ENCODE peak calls at places on chromosomes 3 and 15, in eight cellular contexts. P is AG10803, W is GM12865, J is Panc1, M is astrocyte, U is body of pancreas, K is astrocyte of the cerebellum, X is HFF-Myc. E is an unnamed sample.

GRCh38 chr3:45054196-45054857 is 28.2 kb downstream of the CLEC3B start:
- DNase-seq in W (no peak), K (peak), U (no peak), P (peak), M (peak), X (peak), J (no peak), E (peak)

GRCh38 chr3:88101142-88101541 is 42.1 kb downstream of the ZNF654 start:
- DNase-seq in X (no peak), J (no peak), K (no peak), U (no peak), P (no peak), M (no peak), W (no peak), E (no peak)

GRCh38 chr15:91521996-91522395 is 331.5 kb upstream of the SLCO3A1 start:
- DNase-seq in X (no peak), J (no peak), P (peak), K (peak), M (peak), U (no peak), W (no peak), E (no peak)

GRCh38 chr3:126507886-126508285 is 9.7 kb downstream of the UROC1 start:
- DNase-seq in X (no peak), P (no peak), J (no peak), W (no peak), M (no peak), U (no peak), K (no peak), E (no peak)

GRCh38 chr15:65028338-65028737 is 1.1 kb downstream of the MTFMT start:
- DNase-seq in X (no peak), P (no peak), K (no peak), M (no peak), W (no peak), U (no peak), J (no peak), E (peak)

GRCh38 chr3:152688313-152688712 is 146.6 kb upstream of the P2RY1 start:
- DNase-seq in J (no peak), W (no peak), P (no peak), U (no peak), M (no peak), K (no peak), X (no peak), E (no peak)

GRCh38 chr15:90598053-90598577 is 68.4 kb downstream of the CRTC3 start:
- DNase-seq in U (peak), W (peak), K (no peak), M (no peak), P (peak), X (no peak), J (no peak), E (peak)

GRCh38 chr3:133988631-133989161 is 41.0 kb downstream of the SLCO2A1 start:
- DNase-seq in K (no peak), W (no peak), M (no peak), P (no peak), J (no peak), X (no peak), U (no peak), E (no peak)

GRCh38 chr3:127747751-127748521 is 74.4 kb downstream of the MGLL start:
- DNase-seq in K (no peak), X (peak), U (peak), M (peak), J (no peak), P (peak), W (no peak), E (no peak)

GRCh38 chr15:45385568-45385967 is 7.2 kb upstream of the GATM start:
- DNase-seq in M (no peak), U (no peak), W (no peak), P (no peak), X (no peak), K (no peak), J (no peak), E (no peak)

GRCh38 chr3:197352382-197352781 is 54.0 kb upstream of the DLG1 start:
- DNase-seq in U (peak), M (peak), J (no peak), P (peak), W (no peak), K (no peak), X (peak), E (no peak)

GRCh38 chr3:117105650-117106049 is 396.1 kb downstream of the TUSC7 start:
- DNase-seq in J (no peak), P (peak), U (no peak), K (peak), W (no peak), M (peak), X (peak), E (no peak)

GRCh38 chr3:110625126-110625798 is 446.4 kb upstream of the NECTIN3 start:
- DNase-seq in U (peak), X (no peak), K (no peak), M (no peak), J (no peak), P (no peak), W (no peak), E (no peak)

GRCh38 chr15:31034152-31034551 is 42.7 kb upstream of the MTMR10 start:
- DNase-seq in K (no peak), M (no peak), X (no peak), U (no peak), W (no peak), J (no peak), P (peak), E (no peak)

GRCh38 chr3:13839253-13839652 is 40.6 kb downstream of the WNT7A start:
- DNase-seq in W (no peak), J (no peak), X (no peak), P (no peak), U (no peak), M (no peak), K (no peak), E (no peak)

GRCh38 chr15:88652456-88653199 is 13.8 kb downstream of the ISG20 start:
- DNase-seq in W (peak), J (no peak), X (no peak), P (no peak), U (no peak), K (no peak), M (no peak), E (no peak)

GRCh38 chr15:40879609-40880008 is 5.6 kb upstream of the RHOV start:
- DNase-seq in K (no peak), W (peak), M (no peak), P (no peak), J (no peak), X (no peak), U (no peak), E (peak)

GRCh38 chr3:64728994-64729393 is 41.2 kb upstream of the ADAMTS9 start:
- DNase-seq in J (no peak), X (no peak), P (no peak), K (no peak), W (no peak), M (no peak), U (no peak), E (no peak)

GRCh38 chr3:12557472-12558105 is 702 bp downstream of the MKRN2 start:
- DNase-seq in W (peak), P (peak), K (no peak), M (peak), X (no peak), J (no peak), U (no peak), E (no peak)

GRCh38 chr3:87901141-87901540 is 157.7 kb downstream of the CGGBP1 start:
- DNase-seq in J (no peak), W (no peak), P (no peak), U (no peak), K (no peak), M (no peak), X (no peak), E (no peak)

GRCh38 chr3:44045476-44046275 is 196.0 kb upstream of the TOPAZ1 start:
- DNase-seq in J (no peak), M (peak), P (no peak), X (peak), U (peak), K (no peak), W (peak), E (peak)

GRCh38 chr3:52232279-52233107 is 6.5 kb downstream of the TWF2 start:
- DNase-seq in W (no peak), K (no peak), P (no peak), U (no peak), J (no peak), X (no peak), M (no peak), E (peak)

GRCh38 chr3:147384210-147385058 is 21.9 kb downstream of the ZIC4 start:
- DNase-seq in M (no peak), K (no peak), J (no peak), U (no peak), P (no peak), X (no peak), W (no peak), E (peak)

GRCh38 chr3:114707225-114707860 is 413.5 kb downstream of the TIGIT start:
- DNase-seq in U (no peak), J (no peak), M (no peak), K (no peak), P (no peak), W (no peak), X (no peak), E (no peak)

GRCh38 chr3:151609491-151609890 is 124.2 kb upstream of the AADACL2 start:
- DNase-seq in M (no peak), J (no peak), K (no peak), W (no peak), P (no peak), U (no peak), X (no peak), E (no peak)

GRCh38 chr3:125057186-125057850 is 1.5 kb upstream of the HEG1 start:
- DNase-seq in P (peak), X (no peak), M (peak), K (no peak), W (no peak), J (no peak), U (no peak), E (no peak)

GRCh38 chr3:37141676-37142075 is 32.7 kb downstream of the LRRFIP2 start:
- DNase-seq in P (no peak), W (no peak), U (no peak), X (no peak), K (no peak), M (no peak), J (no peak), E (no peak)

GRCh38 chr15:63277044-63277892 is at the start of gene APH1B:
- DNase-seq in X (no peak), K (peak), M (peak), U (peak), W (peak), P (peak), J (no peak), E (peak)

GRCh38 chr3:168030488-168031054 is 65.2 kb downstream of the GOLIM4 start:
- DNase-seq in M (no peak), X (no peak), P (no peak), U (no peak), K (no peak), J (no peak), W (no peak), E (no peak)

GRCh38 chr15:80093854-80094418 is 34.5 kb downstream of the ZFAND6 start:
- DNase-seq in J (no peak), X (no peak), P (no peak), W (no peak), U (peak), K (no peak), M (peak), E (peak)

GRCh38 chr3:188431040-188431439 is 277.1 kb downstream of the LPP start:
- DNase-seq in K (no peak), J (no peak), P (no peak), U (no peak), X (no peak), W (no peak), M (no peak), E (no peak)
- TF ChIP-seq CTCF in K (no peak), J (no peak), P (no peak), U (no peak), X (no peak), W (no peak), M (no peak), E (no peak)

GRCh38 chr15:99620178-99620577 is 54.4 kb downstream of the MEF2A start:
- DNase-seq in J (no peak), X (no peak), M (no peak), U (no peak), K (no peak), W (no peak), P (no peak), E (no peak)
- TF ChIP-seq CTCF in J (no peak), X (no peak), M (no peak), U (no peak), K (no peak), W (no peak), P (no peak), E (no peak)

GRCh38 chr3:178794711-178795110 is 258.5 kb downstream of the KCNMB2 start:
- DNase-seq in M (no peak), X (no peak), K (no peak), P (no peak), U (no peak), W (no peak), J (no peak), E (no peak)

GRCh38 chr3:178795349-178795748 is 259.1 kb downstream of the KCNMB2 start:
- DNase-seq in X (no peak), M (no peak), K (no peak), W (no peak), U (no peak), P (no peak), J (no peak), E (no peak)
- TF ChIP-seq CTCF in X (no peak), M (no peak), K (no peak), W (no peak), U (no peak), P (no peak), J (no peak), E (no peak)

GRCh38 chr3:159322322-159322939 is 520.6 kb downstream of the MFSD1 start:
- DNase-seq in P (peak), M (no peak), U (peak), X (peak), J (peak), W (peak), K (no peak), E (peak)
- TF ChIP-seq CTCF in P (peak), M (peak), U (peak), X (peak), J (peak), W (peak), K (peak), E (peak)

GRCh38 chr3:190053919-190054672 is 66.6 kb downstream of the P3H2 start:
- DNase-seq in M (peak), P (peak), U (no peak), J (no peak), W (no peak), X (no peak), K (no peak), E (no peak)
- TF ChIP-seq CTCF in M (peak), P (peak), U (no peak), J (no peak), W (no peak), X (no peak), K (peak), E (no peak)

DNA sequence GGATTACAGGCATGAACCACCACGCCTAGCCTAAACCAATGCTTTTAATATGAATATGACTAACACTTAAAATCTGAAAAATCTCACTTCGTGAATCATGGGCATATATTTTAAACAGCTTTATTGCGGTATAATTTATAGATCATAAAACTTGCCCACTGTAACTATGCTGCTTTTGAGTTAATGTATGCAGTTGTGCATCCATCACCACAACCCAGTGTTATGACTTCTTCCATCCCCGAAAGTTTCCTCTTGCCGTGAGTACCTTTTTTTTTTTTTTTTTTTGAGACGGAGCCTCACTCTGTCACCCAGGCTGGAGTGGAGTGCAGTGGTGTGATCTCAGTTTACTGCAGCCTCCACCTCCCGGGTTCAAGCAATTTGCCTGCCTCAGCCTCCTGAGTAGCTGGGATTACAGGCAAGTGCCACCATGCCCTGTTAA is 7.1 kb downstream of the KAT2B start:
- DNase-seq in X (no peak), U (no peak), P (no peak), M (no peak), J (no peak), K (no peak), W (no peak), E (no peak)
- TF ChIP-seq CTCF in X (no peak), U (no peak), P (no peak), M (no peak), J (no peak), K (no peak), W (no peak), E (no peak)

GRCh38 chr15:92968926-92969664 is 69.0 kb downstream of the CHD2 start:
- DNase-seq in P (peak), K (no peak), X (no peak), U (no peak), J (no peak), M (no peak), W (no peak), E (no peak)
- TF ChIP-seq CTCF in P (peak), K (peak), X (peak), U (peak), J (peak), M (no peak), W (peak), E (no peak)

E was measured in activated CD8-positive, alpha-beta T cell treated with anti-CD3 and anti-CD28 coated beads for 36 hours.